ENCODE peak calls at places on chromosome 12, in four cellular contexts. One of them, this sample, is unnamed.

GRCh38 chr12:62930546-62931425 is 4.2 kb downstream of the PPM1H start:
- DNase-seq in A549: no peak
- DNase-seq in GM12878: no peak
- DNase-seq in SK-N-SH: no peak
- DNase-seq in this sample: no peak

GRCh38 chr12:51025748-51026654 is at the start of gene SLC11A2:
- DNase-seq in A549: peak
- DNase-seq in GM12878: peak
- DNase-seq in SK-N-SH: peak
- DNase-seq in this sample: peak

GRCh38 chr12:5773550-5773949 is 171.5 kb downstream of the ANO2 start:
- DNase-seq in A549: no peak
- DNase-seq in GM12878: no peak
- DNase-seq in SK-N-SH: no peak
- DNase-seq in this sample: no peak

GRCh38 chr12:65355461-65355860 is 77.0 kb downstream of the MSRB3 start:
- DNase-seq in A549: no peak
- DNase-seq in GM12878: no peak
- DNase-seq in SK-N-SH: no peak
- DNase-seq in this sample: no peak

GRCh38 chr12:102216086-102216691 is 18.6 kb upstream of the PMCH start:
- DNase-seq in A549: peak
- DNase-seq in GM12878: no peak
- DNase-seq in SK-N-SH: no peak
- DNase-seq in this sample: no peak

GRCh38 chr12:56955631-56956256 is 1.7 kb downstream of the RDH16 start:
- DNase-seq in A549: peak
- DNase-seq in GM12878: no peak
- DNase-seq in SK-N-SH: no peak
- DNase-seq in this sample: no peak

GRCh38 chr12:122111070-122111750 is 32.7 kb downstream of the MLXIP start:
- DNase-seq in A549: no peak
- DNase-seq in GM12878: no peak
- DNase-seq in SK-N-SH: no peak
- DNase-seq in this sample: no peak

GRCh38 chr12:16674885-16675284 is 68.9 kb upstream of the LMO3 start:
- DNase-seq in A549: no peak
- DNase-seq in GM12878: no peak
- DNase-seq in SK-N-SH: no peak
- DNase-seq in this sample: no peak

GRCh38 chr12:123907726-123908476 is 64.7 kb downstream of the CCDC92 start:
- DNase-seq in A549: no peak
- DNase-seq in GM12878: no peak
- DNase-seq in SK-N-SH: no peak
- DNase-seq in this sample: no peak

GRCh38 chr12:32501835-32502333 is 102.5 kb downstream of the FGD4 start:
- DNase-seq in A549: no peak
- DNase-seq in GM12878: no peak
- DNase-seq in SK-N-SH: peak
- DNase-seq in this sample: peak

GRCh38 chr12:79326663-79327062 is 364.1 kb downstream of the PAWR start:
- DNase-seq in A549: peak
- DNase-seq in GM12878: no peak
- DNase-seq in SK-N-SH: no peak
- DNase-seq in this sample: no peak

GRCh38 chr12:121283388-121283787 is 13.1 kb downstream of the CAMKK2 start:
- DNase-seq in A549: no peak
- DNase-seq in GM12878: no peak
- DNase-seq in SK-N-SH: no peak
- DNase-seq in this sample: no peak

GRCh38 chr12:57576613-57577160 is 14.3 kb upstream of the PIP4K2C start:
- DNase-seq in A549: no peak
- DNase-seq in GM12878: no peak
- DNase-seq in SK-N-SH: no peak
- DNase-seq in this sample: peak

GRCh38 chr12:107468976-107469375 is 216.6 kb upstream of the PWP1 start:
- DNase-seq in A549: no peak
- DNase-seq in GM12878: no peak
- DNase-seq in SK-N-SH: no peak
- DNase-seq in this sample: no peak

GRCh38 chr12:99598785-99599184 is 48.8 kb upstream of the GARIN6 start:
- DNase-seq in A549: no peak
- DNase-seq in GM12878: no peak
- DNase-seq in SK-N-SH: no peak
- DNase-seq in this sample: no peak

GRCh38 chr12:132338311-132338710 is 8.9 kb upstream of the GALNT9 start:
- DNase-seq in A549: no peak
- DNase-seq in GM12878: no peak
- DNase-seq in SK-N-SH: no peak
- DNase-seq in this sample: no peak

GRCh38 chr12:45468751-45469615 is 253.1 kb downstream of the ANO6 start:
- DNase-seq in A549: no peak
- DNase-seq in GM12878: no peak
- DNase-seq in SK-N-SH: no peak
- DNase-seq in this sample: no peak

GRCh38 chr12:61523276-61523992 is 736.8 kb upstream of the USP15 start:
- DNase-seq in A549: no peak
- DNase-seq in GM12878: no peak
- DNase-seq in SK-N-SH: no peak
- DNase-seq in this sample: no peak

GRCh38 chr12:21607701-21608100 is 3.1 kb upstream of the GYS2 start:
- DNase-seq in A549: peak
- DNase-seq in GM12878: no peak
- DNase-seq in SK-N-SH: no peak
- DNase-seq in this sample: no peak
- TF ChIP-seq PBX3 in A549: no peak
- TF ChIP-seq PBX3 in GM12878: no peak
- TF ChIP-seq PBX3 in SK-N-SH: no peak
- TF ChIP-seq PBX3 in this sample: no peak

GRCh38 chr12:48796976-48797375 is 8.1 kb upstream of the ADCY6 start:
- DNase-seq in A549: no peak
- DNase-seq in GM12878: no peak
- DNase-seq in SK-N-SH: no peak
- DNase-seq in this sample: no peak
- TF ChIP-seq PBX3 in A549: no peak
- TF ChIP-seq PBX3 in GM12878: no peak
- TF ChIP-seq PBX3 in SK-N-SH: no peak
- TF ChIP-seq PBX3 in this sample: no peak

DNA sequence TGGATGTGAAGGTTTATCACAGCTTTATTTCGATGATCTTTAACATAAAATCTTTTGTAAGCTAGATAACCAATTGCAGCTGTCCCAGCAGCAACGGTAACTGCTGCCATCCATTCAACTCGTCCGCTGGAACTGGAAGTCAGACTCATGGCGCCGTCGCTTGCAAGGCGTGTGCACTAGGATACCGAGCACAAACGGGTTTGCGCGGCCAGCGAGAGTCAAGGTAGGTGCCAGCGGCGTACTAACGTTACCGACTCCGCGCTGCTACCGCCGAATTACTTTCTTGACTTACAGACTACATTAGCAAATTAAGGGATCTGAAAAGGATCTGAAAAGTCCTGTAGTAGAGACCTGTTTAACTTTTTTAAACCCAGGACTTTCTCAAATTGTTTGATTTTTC is 47.4 kb upstream of the PRICKLE1 start:
- DNase-seq in A549: no peak
- DNase-seq in GM12878: no peak
- DNase-seq in SK-N-SH: no peak
- DNase-seq in this sample: no peak
- TF ChIP-seq PBX3 in A549: no peak
- TF ChIP-seq PBX3 in GM12878: no peak
- TF ChIP-seq PBX3 in SK-N-SH: no peak
- TF ChIP-seq PBX3 in this sample: no peak

GRCh38 chr12:49236423-49236822 is 28.5 kb upstream of the TUBA1C start:
- DNase-seq in A549: no peak
- DNase-seq in GM12878: no peak
- DNase-seq in SK-N-SH: no peak
- DNase-seq in this sample: no peak
- TF ChIP-seq PBX3 in A549: no peak
- TF ChIP-seq PBX3 in GM12878: no peak
- TF ChIP-seq PBX3 in SK-N-SH: no peak
- TF ChIP-seq PBX3 in this sample: no peak

GRCh38 chr12:48716168-48716492 is 377 bp downstream of the CCNT1 start:
- DNase-seq in A549: no peak
- DNase-seq in GM12878: no peak
- DNase-seq in SK-N-SH: no peak
- DNase-seq in this sample: no peak
- TF ChIP-seq PBX3 in A549: no peak
- TF ChIP-seq PBX3 in GM12878: no peak
- TF ChIP-seq PBX3 in SK-N-SH: no peak
- TF ChIP-seq PBX3 in this sample: no peak

GRCh38 chr12:52249041-52249461 is 16.0 kb downstream of the KRT7 start:
- DNase-seq in A549: peak
- DNase-seq in GM12878: no peak
- DNase-seq in SK-N-SH: no peak
- DNase-seq in this sample: no peak
- TF ChIP-seq PBX3 in A549: peak
- TF ChIP-seq PBX3 in GM12878: no peak
- TF ChIP-seq PBX3 in SK-N-SH: no peak
- TF ChIP-seq PBX3 in this sample: no peak

DNA sequence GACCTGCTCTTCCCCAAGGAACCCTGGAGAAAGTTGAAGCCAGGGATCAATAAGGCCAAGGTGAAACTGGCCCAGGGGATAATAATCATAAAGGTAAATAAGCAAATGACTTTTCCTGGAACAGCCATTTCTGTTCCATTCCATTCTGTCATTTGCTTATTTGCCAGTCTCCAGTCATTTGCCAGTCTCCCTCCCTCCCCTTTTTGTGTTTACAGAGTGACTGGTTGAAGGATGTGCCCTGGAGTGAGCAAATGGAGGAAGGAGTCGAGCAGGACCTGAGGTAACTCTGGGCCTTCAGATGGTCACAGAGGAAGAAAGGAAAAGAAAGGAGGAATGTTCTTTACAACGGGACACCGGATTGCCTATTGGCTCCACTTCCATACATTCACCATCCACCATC is 17.8 kb upstream of the DCD start:
- DNase-seq in A549: no peak
- DNase-seq in GM12878: no peak
- DNase-seq in SK-N-SH: no peak
- DNase-seq in this sample: no peak
- TF ChIP-seq PBX3 in A549: no peak
- TF ChIP-seq PBX3 in GM12878: no peak
- TF ChIP-seq PBX3 in SK-N-SH: no peak
- TF ChIP-seq PBX3 in this sample: no peak

GRCh38 chr12:13559318-13559978 is 362.9 kb downstream of the EMP1 start:
- DNase-seq in A549: no peak
- DNase-seq in GM12878: no peak
- DNase-seq in SK-N-SH: no peak
- DNase-seq in this sample: peak
- TF ChIP-seq PBX3 in A549: no peak
- TF ChIP-seq PBX3 in GM12878: no peak
- TF ChIP-seq PBX3 in SK-N-SH: no peak
- TF ChIP-seq PBX3 in this sample: no peak